ENCODE peak calls at places on chromosomes 6 and 20, in five cellular contexts. U is breast epithelium, V is stomach, R is transverse colon, M is HCT116. N is an unnamed sample. For H3K4me1, the result is how much of the 10 kb centered on the place peaks cover.

GRCh38 chr6:35139924-35140524 is 1.1 kb downstream of the TCP11 start:
- DNase-seq in R (peak), U (no peak), M (peak), V (peak), N (no peak)

GRCh38 chr6:118725944-118726343 is 74.6 kb upstream of the CEP85L start:
- DNase-seq in M (no peak), U (no peak), R (no peak), V (no peak), N (no peak)

GRCh38 chr6:56407883-56408282 is 160.5 kb upstream of the COL21A1 start:
- DNase-seq in M (no peak), R (no peak), U (no peak), V (no peak), N (no peak)

GRCh38 chr6:15340775-15341174 is 94.9 kb downstream of the JARID2 start:
- DNase-seq in M (no peak), V (no peak), U (no peak), R (no peak), N (no peak)

GRCh38 chr6:111803804-111804203 is 69.4 kb downstream of the FYN start:
- DNase-seq in V (no peak), U (no peak), M (no peak), R (no peak), N (no peak)

GRCh38 chr20:44582321-44583025 is at the start of gene PKIG:
- DNase-seq in U (no peak), V (no peak), R (no peak), M (no peak), N (peak)

GRCh38 chr6:24847402-24847801 is 48.7 kb upstream of the ARMH2 start:
- DNase-seq in M (no peak), U (no peak), R (no peak), V (no peak), N (no peak)

GRCh38 chr20:18395544-18395943 is 71.3 kb downstream of the DZANK1 start:
- DNase-seq in R (no peak), U (no peak), V (no peak), M (no peak), N (no peak)

GRCh38 chr6:46010771-46011170 is 4.9 kb downstream of the CLIC5 start:
- DNase-seq in U (no peak), R (peak), V (no peak), M (no peak), N (no peak)

GRCh38 chr20:37524859-37525708 is 2.6 kb downstream of the BLCAP start:
- DNase-seq in R (peak), U (no peak), M (no peak), V (peak), N (no peak)

GRCh38 chr6:28769626-28770402 is 154.0 kb downstream of the TRIM27 start:
- DNase-seq in U (no peak), M (no peak), R (no peak), V (no peak), N (no peak)

GRCh38 chr20:53087034-53087777 is 115.0 kb downstream of the TSHZ2 start:
- DNase-seq in M (no peak), R (no peak), U (no peak), V (no peak), N (no peak)

GRCh38 chr6:118171852-118172251 is 264.8 kb downstream of the SLC35F1 start:
- DNase-seq in R (no peak), M (no peak), U (no peak), V (no peak), N (no peak)

GRCh38 chr20:20827992-20828597 is 115.7 kb upstream of the RALGAPA2 start:
- DNase-seq in R (no peak), U (no peak), M (no peak), V (no peak), N (no peak)

GRCh38 chr20:34171640-34172039 is 59.6 kb upstream of the EIF2S2 start:
- DNase-seq in M (no peak), U (no peak), V (no peak), R (no peak), N (no peak)

GRCh38 chr20:4765681-4766080 is 44.0 kb downstream of the PRND start:
- DNase-seq in R (no peak), V (no peak), U (no peak), M (no peak), N (no peak)
- H3K4me1 ChIP-seq in R (under half), V (under half), U (under half), M (under half), N (under half)

DNA sequence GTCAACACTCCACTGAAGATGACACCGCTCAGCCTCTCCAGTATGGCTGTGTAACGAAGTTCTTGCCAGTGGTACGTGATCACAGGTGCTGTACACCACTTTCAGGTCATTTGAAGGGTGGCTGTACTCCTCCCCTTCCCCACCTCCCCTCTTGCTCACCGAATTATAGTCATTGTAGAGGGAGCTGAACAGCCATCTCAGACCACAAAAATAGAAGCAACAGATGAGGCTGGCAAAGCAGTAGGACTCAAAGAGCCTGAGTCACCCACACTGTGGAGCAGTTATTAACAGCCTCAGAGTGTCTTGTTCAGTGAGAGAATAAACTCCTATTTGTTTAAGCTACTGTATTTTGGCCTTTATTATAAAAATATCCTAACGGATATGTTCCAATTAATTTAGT is 192.5 kb upstream of the MCHR2 start:
- DNase-seq in R (no peak), V (no peak), U (no peak), M (no peak), N (no peak)
- TF ChIP-seq POLR2AphosphoS5 in R (no peak), V (no peak), U (no peak), M (no peak), N (no peak)

GRCh38 chr6:99608059-99608885 is 1.6 kb downstream of the PRDM13 start:
- DNase-seq in R (no peak), V (no peak), M (no peak), U (no peak), N (no peak)

GRCh38 chr6:99607416-99608036 is 893 bp downstream of the PRDM13 start:
- DNase-seq in R (no peak), M (no peak), V (no peak), U (no peak), N (no peak)

GRCh38 chr6:99605911-99606669 is 543 bp upstream of the PRDM13 start:
- DNase-seq in V (no peak), R (no peak), U (no peak), M (no peak), N (no peak)

GRCh38 chr6:99605074-99605726 is 1.4 kb upstream of the PRDM13 start:
- DNase-seq in R (no peak), U (no peak), M (no peak), V (no peak), N (no peak)

GRCh38 chr6:99606670-99607415 is at the start of gene PRDM13:
- DNase-seq in R (no peak), V (no peak), U (no peak), M (no peak), N (no peak)
- H3K4me1 ChIP-seq in R (under half), V (under half), U (under half), M (under half), N (under half)

GRCh38 chr6:6927437-6928361 is 180.1 kb upstream of the RREB1 start:
- DNase-seq in R (no peak), V (no peak), U (no peak), M (no peak), N (no peak)
- TF ChIP-seq POLR2AphosphoS5 in R (no peak), V (no peak), U (no peak), M (no peak), N (no peak)

GRCh38 chr6:68189217-68189616 is 445.9 kb upstream of the ADGRB3 start:
- DNase-seq in M (no peak), V (no peak), U (no peak), R (no peak), N (no peak)
- H3K4me1 ChIP-seq in M (under half), V (under half), U (under half), R (under half), N (under half)

GRCh38 chr20:36461600-36462439 is 79.5 kb upstream of the MYL9 start:
- DNase-seq in U (peak), R (peak), V (peak), M (no peak), N (no peak)
- TF ChIP-seq POLR2AphosphoS5 in U (no peak), R (no peak), V (no peak), M (no peak), N (peak)

GRCh38 chr6:151038616-151039015 is 173.1 kb downstream of the MTHFD1L start:
- DNase-seq in V (no peak), R (no peak), U (no peak), M (no peak), N (no peak)
- H3K4me1 ChIP-seq in V (under half), R (under half), U (under half), M (half or more), N (under half)

GRCh38 chr6:133333852-133334251 is 92.7 kb downstream of the EYA4 start:
- DNase-seq in R (no peak), M (no peak), U (no peak), V (no peak), N (no peak)
- TF ChIP-seq POLR2AphosphoS5 in R (no peak), M (no peak), U (no peak), V (no peak), N (no peak)

N was measured in vagina.